ENCODE peak calls at places on chromosomes 11 and 22, in nine cellular contexts. S is HepG2, I is IMR-90, P is ovary, G is body of pancreas, H is transverse colon, W is Peyer's patch, C is gastrocnemius medialis, L is adrenal gland. M is an unnamed sample.

GRCh38 chr11:2537896-2538855 is 93.4 kb downstream of the KCNQ1 start:
- DNase-seq in L (peak), S (no peak), I (no peak), H (peak), C (no peak), P (peak), W (no peak), G (peak), M (no peak)

GRCh38 chr11:28833670-28834069 is 725.5 kb downstream of the METTL15 start:
- DNase-seq in C (no peak), W (no peak), I (peak), L (no peak), P (no peak), G (no peak), S (no peak), H (no peak), M (no peak)

GRCh38 chr22:38452373-38453064 is 2.5 kb downstream of the KCNJ4 start:
- DNase-seq in G (peak), C (no peak), S (no peak), W (no peak), P (no peak), L (no peak), H (no peak), I (peak), M (no peak)

GRCh38 chr11:123301696-123302400 is 106.8 kb upstream of the CLMP start:
- DNase-seq in G (peak), W (peak), H (peak), P (peak), I (peak), S (no peak), C (peak), L (peak), M (peak)

GRCh38 chr22:50446708-50447575 is 27.9 kb downstream of the SBF1 start:
- DNase-seq in S (no peak), P (no peak), G (no peak), L (no peak), I (no peak), W (no peak), C (no peak), H (no peak), M (no peak)

GRCh38 chr11:118313242-118313641 is 8.7 kb downstream of the CD3E start:
- DNase-seq in C (no peak), H (no peak), L (no peak), G (no peak), P (no peak), S (no peak), W (no peak), I (no peak), M (no peak)

GRCh38 chr11:61866231-61866957 is 25.0 kb downstream of the FADS3 start:
- DNase-seq in H (no peak), S (no peak), C (no peak), W (no peak), G (no peak), P (no peak), L (peak), I (no peak), M (no peak)

GRCh38 chr11:5620606-5621521 is 3.9 kb upstream of the TRIM34 start:
- DNase-seq in L (no peak), W (no peak), P (no peak), H (no peak), S (peak), I (peak), G (no peak), C (no peak), M (no peak)

GRCh38 chr22:20530368-20531153 is 23.2 kb downstream of the MED15 start:
- DNase-seq in I (peak), G (no peak), C (peak), P (no peak), H (peak), S (no peak), L (peak), W (no peak), M (no peak)

GRCh38 chr11:115848614-115849013 is 344.4 kb upstream of the CADM1 start:
- DNase-seq in L (no peak), H (no peak), G (no peak), W (no peak), I (no peak), S (no peak), P (no peak), C (no peak), M (no peak)

GRCh38 chr11:11842426-11843008 is 745 bp downstream of the USP47 start:
- DNase-seq in S (peak), L (peak), I (peak), G (peak), C (peak), W (peak), H (peak), P (peak), M (peak)
- TF ChIP-seq POLR2A in S (peak), L (no peak), I (peak), G (no peak), C (peak), W (no peak), H (peak), P (peak), M (peak)

GRCh38 chr11:35158371-35159081 is 19.6 kb downstream of the CD44 start:
- DNase-seq in S (no peak), C (peak), W (no peak), P (peak), G (no peak), I (no peak), L (no peak), H (peak), M (no peak)
- TF ChIP-seq POLR2A in S (no peak), C (no peak), W (no peak), P (no peak), G (no peak), I (no peak), L (no peak), H (no peak), M (no peak)

GRCh38 chr11:66373261-66373660 is 1.7 kb upstream of the SLC29A2 start:
- DNase-seq in L (no peak), S (no peak), H (no peak), W (no peak), P (no peak), G (no peak), C (peak), I (no peak), M (no peak)

GRCh38 chr11:66369073-66369894 is 2.3 kb downstream of the SLC29A2 start:
- DNase-seq in P (no peak), C (no peak), H (no peak), I (no peak), W (no peak), S (no peak), L (no peak), G (no peak), M (no peak)

GRCh38 chr11:66368484-66368883 is 3.1 kb downstream of the SLC29A2 start:
- DNase-seq in L (no peak), W (no peak), P (no peak), G (no peak), I (no peak), H (no peak), C (no peak), S (no peak), M (no peak)

GRCh38 chr11:66367561-66368312 is 3.8 kb downstream of the SLC29A2 start:
- DNase-seq in S (no peak), G (no peak), W (no peak), P (no peak), I (no peak), L (no peak), C (no peak), H (no peak), M (no peak)

DNA sequence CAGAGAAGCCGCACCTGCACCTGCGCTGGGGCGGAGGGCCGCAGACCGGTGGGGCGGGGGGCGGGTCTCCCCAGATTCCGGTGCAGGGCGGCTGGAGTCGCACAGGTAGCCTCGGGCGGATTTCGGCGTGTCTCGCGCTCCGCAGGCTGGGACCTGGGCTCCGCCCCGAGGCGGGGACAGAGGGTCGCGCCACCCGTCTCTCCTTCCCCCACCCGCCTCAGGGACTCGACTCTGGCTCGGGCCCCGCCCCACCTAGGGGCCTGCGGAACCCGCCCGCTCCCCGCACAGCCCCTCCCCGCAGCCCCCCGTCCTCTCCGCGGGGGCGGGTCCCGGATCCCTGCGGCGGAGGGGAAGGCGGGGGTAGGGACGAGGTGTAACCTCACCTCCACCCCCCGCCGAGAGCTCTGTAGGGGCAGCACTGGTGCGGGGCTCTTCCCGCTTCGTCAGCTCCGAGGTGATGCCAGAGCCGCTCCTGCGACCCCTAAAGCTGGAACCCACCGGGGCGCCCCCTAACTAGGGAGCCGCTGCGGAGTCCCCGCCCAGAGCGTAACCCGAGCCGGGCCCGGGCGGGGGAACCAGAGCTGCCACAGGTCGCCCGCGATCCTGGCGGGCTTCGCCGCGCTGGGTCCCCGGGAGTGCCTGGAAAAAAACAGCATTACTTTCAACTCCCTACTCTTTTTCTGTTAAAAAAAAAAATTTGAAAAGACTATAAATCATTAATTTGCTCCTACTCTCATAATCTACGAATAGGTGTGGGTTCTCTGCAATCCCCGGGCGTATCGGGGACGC is at the start of gene SLC29A2:
- DNase-seq in G (peak), I (no peak), S (no peak), L (peak), H (peak), P (no peak), C (peak), W (peak), M (peak)
- TF ChIP-seq POLR2A in G (peak), I (no peak), S (peak), L (no peak), H (peak), P (no peak), C (peak), W (no peak), M (no peak)

GRCh38 chr11:77908835-77909234 is 85.6 kb downstream of the INTS4 start:
- DNase-seq in H (no peak), W (no peak), S (no peak), G (no peak), L (no peak), C (no peak), P (no peak), I (no peak), M (no peak)

GRCh38 chr11:77909277-77909676 is 85.2 kb downstream of the INTS4 start:
- DNase-seq in G (no peak), P (no peak), W (no peak), H (no peak), L (no peak), I (no peak), C (no peak), S (no peak), M (no peak)
- TF ChIP-seq POLR2A in G (no peak), P (no peak), W (no peak), H (no peak), L (no peak), I (no peak), C (no peak), S (no peak), M (no peak)

GRCh38 chr11:106879029-106879428 is 139.2 kb downstream of the GUCY1A2 start:
- DNase-seq in L (no peak), P (no peak), I (no peak), G (no peak), C (no peak), S (no peak), W (no peak), H (no peak), M (no peak)

GRCh38 chr11:106875013-106875412 is 143.3 kb downstream of the GUCY1A2 start:
- DNase-seq in S (no peak), L (no peak), W (no peak), G (no peak), H (no peak), C (no peak), I (no peak), P (no peak), M (no peak)

DNA sequence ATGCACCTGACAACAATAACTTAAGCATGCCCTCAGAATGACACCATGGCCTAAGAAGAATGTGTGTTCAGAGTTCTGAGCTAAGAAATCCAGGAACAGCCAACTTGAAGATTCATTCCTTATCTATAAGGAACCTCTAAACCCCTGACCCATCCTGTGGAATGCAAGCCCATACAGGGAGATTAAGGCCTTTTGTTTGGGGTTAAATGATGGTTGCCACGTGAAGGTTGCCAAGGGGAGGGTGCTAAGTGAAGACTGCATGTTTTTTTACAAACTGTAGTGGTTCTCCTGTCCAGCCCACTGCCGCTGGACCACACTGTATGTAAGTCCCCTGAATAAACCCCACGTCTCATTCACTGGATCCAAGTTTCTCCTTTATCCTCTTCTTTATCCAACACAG is 138.2 kb downstream of the GUCY1A2 start:
- DNase-seq in P (no peak), S (no peak), L (no peak), H (no peak), C (no peak), G (no peak), I (no peak), W (no peak), M (no peak)
- TF ChIP-seq POLR2A in P (no peak), S (no peak), L (no peak), H (no peak), C (no peak), G (no peak), I (no peak), W (no peak), M (no peak)

GRCh38 chr11:66438504-66439466 is at the start of gene MRPL11:
- DNase-seq in H (peak), L (peak), S (peak), I (peak), P (peak), W (peak), C (peak), G (peak), M (peak)
- TF ChIP-seq POLR2A in H (no peak), L (no peak), S (peak), I (no peak), P (no peak), W (no peak), C (no peak), G (no peak), M (peak)

DNA sequence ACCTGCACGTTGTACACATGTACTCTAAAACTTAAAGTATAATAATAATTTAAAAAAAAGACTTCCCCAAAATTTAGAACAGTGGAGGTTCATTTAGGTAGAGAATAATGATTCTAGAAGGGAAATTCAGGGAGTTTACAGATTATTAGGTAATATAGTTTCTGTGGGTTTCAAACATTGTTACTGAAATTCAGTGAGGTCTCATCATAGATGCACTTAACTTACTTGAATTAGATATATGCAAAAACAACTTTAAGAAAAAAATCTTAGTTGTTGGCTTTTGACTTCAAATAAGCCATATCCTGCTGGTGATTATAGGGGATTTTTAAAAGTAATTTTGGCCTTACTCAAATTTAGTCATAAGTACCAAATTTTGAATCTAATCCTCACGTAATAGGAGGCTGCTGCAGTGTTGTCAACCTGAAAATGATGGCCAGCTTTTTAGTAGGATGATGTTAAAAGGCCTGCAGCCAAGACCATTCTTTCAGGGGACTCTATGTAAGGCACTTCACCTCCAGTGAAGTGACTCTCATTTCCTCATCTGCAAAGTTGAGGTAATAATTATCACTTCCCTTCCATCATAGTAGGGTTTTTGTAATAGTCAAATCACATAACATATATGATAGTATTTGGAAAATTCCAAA is 42.5 kb upstream of the KCNA4 start:
- DNase-seq in L (no peak), I (no peak), P (no peak), W (no peak), H (no peak), G (no peak), S (no peak), C (no peak), M (no peak)
- TF ChIP-seq POLR2A in L (no peak), I (no peak), P (no peak), W (no peak), H (no peak), G (no peak), S (no peak), C (no peak), M (no peak)

GRCh38 chr11:33894402-33894754 is 2.5 kb upstream of the LMO2 start:
- DNase-seq in G (no peak), C (no peak), S (no peak), W (no peak), P (no peak), L (no peak), H (no peak), I (no peak), M (no peak)

GRCh38 chr11:33892906-33893594 is 1.2 kb upstream of the LMO2 start:
- DNase-seq in W (no peak), G (no peak), L (no peak), P (no peak), I (no peak), C (no peak), H (no peak), S (no peak), M (no peak)

GRCh38 chr11:33891714-33892327 is at the start of gene LMO2:
- DNase-seq in C (no peak), H (no peak), L (no peak), I (no peak), S (no peak), W (no peak), G (no peak), P (no peak), M (no peak)

GRCh38 chr11:33895752-33896137 is 3.9 kb upstream of the LMO2 start:
- DNase-seq in H (no peak), P (no peak), L (no peak), S (no peak), C (no peak), W (no peak), I (no peak), G (no peak), M (no peak)

DNA sequence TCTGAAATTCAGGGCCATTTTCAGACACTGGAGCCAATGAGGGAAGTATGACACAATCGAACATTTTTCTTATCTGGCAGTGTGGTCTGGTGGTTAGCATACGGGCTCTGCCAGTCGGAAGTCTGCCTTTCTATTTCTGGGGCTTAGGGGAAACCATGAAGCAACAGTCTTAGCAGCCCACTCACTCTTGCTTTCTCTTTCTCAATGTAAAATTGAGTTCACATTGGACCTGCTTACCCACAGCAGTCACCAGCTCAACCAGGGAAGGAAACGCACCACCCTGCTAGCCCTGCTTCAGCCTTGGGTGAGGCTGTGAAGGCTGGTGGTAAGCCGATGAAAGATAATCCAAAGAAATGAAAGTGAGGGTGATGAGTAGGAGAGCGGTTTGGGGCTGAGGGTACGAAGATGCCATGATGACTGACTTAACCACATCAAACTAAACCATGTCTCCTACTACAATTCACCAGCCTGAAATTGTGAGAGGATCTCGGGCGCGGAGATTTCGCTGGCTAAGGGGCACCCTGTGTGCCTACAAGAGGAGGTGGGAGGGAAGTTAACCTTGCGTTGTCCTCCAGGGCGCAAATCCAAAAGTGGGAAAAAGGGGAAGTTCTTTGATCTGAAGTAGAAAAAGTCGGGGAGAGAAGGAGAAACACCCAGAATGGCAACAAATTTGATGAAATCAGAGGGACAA is 2.0 kb upstream of the LMO2 start:
- DNase-seq in S (no peak), I (no peak), W (peak), C (no peak), L (no peak), H (no peak), P (no peak), G (no peak), M (peak)
- TF ChIP-seq POLR2A in S (no peak), I (no peak), W (no peak), C (no peak), L (no peak), H (no peak), P (no peak), G (no peak), M (peak)